ENCODE peak calls at places on chromosome X, in eight cellular contexts. J is CD8-positive, alpha-beta T cell; M is IMR-90; C is cardiac fibroblast; Y is neural progenitor cell; H is upper lobe of right lung; N is testis; G is AG04450. K is an unnamed sample.

GRCh38 chrX:124931241-124931640 is 388.4 kb upstream of the TEX13C start:
- DNase-seq in J (no peak), M (no peak), C (no peak), Y (no peak), H (no peak), N (no peak), G (no peak), K (no peak)

GRCh38 chrX:71923516-71923915 is 12.9 kb downstream of the NHSL2 start:
- DNase-seq in J (no peak), M (no peak), C (no peak), Y (no peak), H (no peak), N (no peak), G (no peak), K (no peak)

GRCh38 chrX:119512145-119512800 is 44.0 kb downstream of the SLC25A5 start:
- DNase-seq in J (no peak), M (peak; percentile 66), C (peak; percentile 81), Y (peak; percentile 82), H (peak; percentile 71), N (peak; percentile 70), G (peak; percentile 18), K (peak; percentile 18)

GRCh38 chrX:12013220-12013619 is 125.1 kb upstream of the FRMPD4 start:
- DNase-seq in J (no peak), M (peak; percentile 70), C (peak; percentile 21), Y (no peak), H (no peak), N (no peak), G (peak; percentile 13), K (peak; percentile 34)

GRCh38 chrX:133911816-133912495 is 73.4 kb downstream of the GPC3 start:
- DNase-seq in J (no peak), M (no peak), C (peak; percentile 0), Y (peak; percentile 24), H (no peak), N (no peak), G (no peak), K (no peak)

GRCh38 chrX:111098874-111099273 is 2.9 kb downstream of the PAK3 start:
- DNase-seq in J (peak; percentile 25), M (peak; percentile 11), C (peak; percentile 16), Y (peak; percentile 89), H (peak; percentile 67), N (peak; percentile 66), G (no peak), K (no peak)

GRCh38 chrX:74246524-74246923 is 57.5 kb upstream of the ZCCHC13 start:
- DNase-seq in J (no peak), M (peak; percentile 42), C (no peak), Y (no peak), H (no peak), N (no peak), G (no peak), K (no peak)

GRCh38 chrX:43702660-43703059 is 46.6 kb downstream of the MAOA start:
- DNase-seq in J (no peak), M (no peak), C (no peak), Y (no peak), H (no peak), N (no peak), G (no peak), K (no peak)

GRCh38 chrX:18542131-18542530 is 116.7 kb downstream of the CDKL5 start:
- DNase-seq in J (no peak), M (no peak), C (no peak), Y (peak; percentile 68), H (no peak), N (no peak), G (no peak), K (no peak)

GRCh38 chrX:78066110-78066509 is 37.9 kb upstream of the PGK1 start:
- DNase-seq in J (no peak), M (peak; percentile 76), C (peak; percentile 18), Y (no peak), H (no peak), N (no peak), G (peak; percentile 34), K (no peak)

GRCh38 chrX:137354851-137355250 is 211.1 kb upstream of the ZIC3 start:
- DNase-seq in J (no peak), M (no peak), C (no peak), Y (no peak), H (no peak), N (no peak), G (no peak), K (no peak)

GRCh38 chrX:107713205-107714195 is 62.1 kb downstream of the TSC22D3 start:
- DNase-seq in J (peak; percentile 32), M (no peak), C (peak; percentile 39), Y (no peak), H (no peak), N (peak; percentile 18), G (no peak), K (no peak)

GRCh38 chrX:147912093-147912801 is 528 bp downstream of the FMR1 start:
- DNase-seq in J (peak; percentile 0), M (peak; percentile 31), C (peak; percentile 40), Y (peak; percentile 53), H (peak; percentile 68), N (peak; percentile 35), G (no peak), K (peak; percentile 9)

GRCh38 chrX:14363719-14364118 is 165.6 kb upstream of the GLRA2 start:
- DNase-seq in J (no peak), M (no peak), C (no peak), Y (no peak), H (no peak), N (no peak), G (no peak), K (no peak)

GRCh38 chrX:14362731-14363130 is 166.6 kb upstream of the GLRA2 start:
- DNase-seq in J (no peak), M (no peak), C (no peak), Y (no peak), H (no peak), N (no peak), G (no peak), K (no peak)

GRCh38 chrX:14359316-14359715 is 170.0 kb upstream of the GLRA2 start:
- DNase-seq in J (no peak), M (no peak), C (no peak), Y (no peak), H (no peak), N (no peak), G (no peak), K (no peak)

GRCh38 chrX:14359727-14360126 is 169.6 kb upstream of the GLRA2 start:
- DNase-seq in J (no peak), M (no peak), C (no peak), Y (no peak), H (no peak), N (no peak), G (no peak), K (no peak)

DNA sequence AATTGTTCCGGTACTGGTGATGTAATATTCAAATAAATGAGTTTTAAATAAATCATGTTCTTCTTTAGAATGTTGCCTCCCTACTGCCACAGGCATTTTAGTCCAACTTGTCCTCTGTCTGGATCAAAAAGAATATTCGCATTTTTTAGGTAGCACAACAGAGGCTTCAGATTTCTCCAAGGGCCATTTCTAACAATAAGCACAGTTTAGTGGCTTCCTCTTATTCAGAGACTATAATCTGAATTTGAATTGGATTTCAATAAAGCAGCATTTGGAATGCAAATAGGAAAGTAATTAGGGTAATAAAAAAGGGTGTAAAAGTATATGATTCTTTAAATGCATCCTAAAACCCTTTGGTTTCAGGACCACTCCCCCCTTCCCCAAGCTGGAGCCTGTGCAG is 167.9 kb upstream of the GLRA2 start:
- DNase-seq in J (no peak), M (no peak), C (no peak), Y (no peak), H (no peak), N (no peak), G (no peak), K (no peak)
- H3K4me3 ChIP-seq in J (no peak overlapping the region), M (no peak overlapping the region), C (no peak overlapping the region), Y (no peak overlapping the region), H (no peak overlapping the region), N (no peak overlapping the region), G (no peak overlapping the region), K (no peak overlapping the region)

GRCh38 chrX:2693123-2693438 is 2.0 kb downstream of the CD99 start:
- DNase-seq in J (no peak), M (no peak), C (no peak), Y (no peak), H (no peak), N (no peak), G (no peak), K (no peak)
- H3K4me3 ChIP-seq in J (peak overlapping the region; percentile 80), M (no peak overlapping the region), C (peak overlapping the region; percentile 79), Y (peak overlapping the region; percentile 65), H (peak overlapping the region; percentile 99), N (peak overlapping the region; percentile 80), G (peak overlapping the region; percentile 78), K (peak overlapping the region; percentile 88)

DNA sequence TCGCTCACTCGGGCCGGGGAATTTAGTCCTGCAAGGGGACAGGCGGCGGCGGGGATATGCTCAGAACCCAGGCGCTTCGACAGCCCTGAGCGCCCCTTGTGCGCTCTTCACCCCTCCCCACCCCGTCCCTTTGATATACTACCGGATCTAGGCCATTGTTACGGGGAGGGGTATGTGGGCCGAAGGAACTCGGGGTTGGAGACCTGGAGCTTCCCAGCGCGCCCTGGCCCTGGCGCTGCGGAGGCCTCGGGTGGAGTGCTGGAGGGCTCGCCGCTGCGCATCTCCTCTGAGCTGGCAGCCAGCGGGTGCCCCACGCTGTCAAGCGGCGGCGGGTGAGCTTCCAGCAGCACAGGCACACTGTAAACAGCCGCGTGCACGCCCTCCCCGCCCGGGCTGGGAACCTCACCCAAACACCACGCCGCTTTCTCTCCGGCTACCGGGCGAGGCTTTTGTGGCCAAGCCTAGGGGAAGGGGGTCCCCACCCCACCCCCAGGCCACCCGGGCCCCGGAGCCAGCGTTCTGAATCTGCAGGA is 54.5 kb upstream of the BCOR start:
- DNase-seq in J (no peak), M (no peak), C (no peak), Y (peak; percentile 65), H (peak; percentile 74), N (no peak), G (no peak), K (no peak)
- H3K4me3 ChIP-seq in J (peak overlapping the region; percentile 45), M (no peak overlapping the region), C (no peak overlapping the region), Y (peak overlapping the region; percentile 54), H (peak overlapping the region; percentile 45), N (peak overlapping the region; percentile 48), G (no peak overlapping the region), K (no peak overlapping the region)

GRCh38 chrX:130626521-130626920 is 224.7 kb downstream of the RBMX2 start:
- DNase-seq in J (no peak), M (peak; percentile 4), C (no peak), Y (no peak), H (no peak), N (no peak), G (no peak), K (peak; percentile 52)

GRCh38 chrX:130631011-130631410 is 229.2 kb downstream of the RBMX2 start:
- DNase-seq in J (no peak), M (no peak), C (no peak), Y (no peak), H (no peak), N (no peak), G (no peak), K (no peak)

GRCh38 chrX:130625381-130625780 is 223.6 kb downstream of the RBMX2 start:
- DNase-seq in J (no peak), M (no peak), C (no peak), Y (peak; percentile 26), H (no peak), N (no peak), G (no peak), K (no peak)

GRCh38 chrX:130623508-130623907 is 221.7 kb downstream of the RBMX2 start:
- DNase-seq in J (no peak), M (no peak), C (no peak), Y (no peak), H (no peak), N (no peak), G (no peak), K (no peak)

DNA sequence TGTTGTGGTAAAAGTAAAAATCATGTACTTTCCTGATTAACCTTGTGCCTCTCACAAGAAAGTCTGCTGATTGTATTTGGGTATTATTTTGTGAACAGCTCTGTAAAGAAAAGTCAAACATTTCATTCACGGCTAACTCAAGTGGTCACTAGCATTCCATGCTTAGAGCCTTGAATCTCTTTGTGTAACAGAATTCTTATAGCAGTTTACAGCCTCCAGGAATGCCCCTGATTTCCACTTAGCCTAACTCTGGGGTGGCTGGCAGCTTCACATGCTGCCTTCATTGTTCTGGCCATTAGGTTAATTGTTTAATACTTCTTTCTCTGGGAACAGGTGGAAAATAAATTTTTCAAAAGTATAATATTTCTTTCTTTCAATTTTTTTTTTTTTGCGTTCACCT is 226.7 kb downstream of the RBMX2 start:
- DNase-seq in J (no peak), M (no peak), C (no peak), Y (peak; percentile 25), H (no peak), N (no peak), G (no peak), K (no peak)
- H3K4me3 ChIP-seq in J (no peak overlapping the region), M (no peak overlapping the region), C (no peak overlapping the region), Y (no peak overlapping the region), H (no peak overlapping the region), N (no peak overlapping the region), G (no peak overlapping the region), K (no peak overlapping the region)